ENCODE peak calls at places on chromosomes 5 and 9, in seven cellular contexts. One of them, this sample, is unnamed.

GRCh38 chr9:130933114-130934046 is 5.7 kb downstream of the FIBCD1 start:
- DNase-seq in transverse colon: no peak
- DNase-seq in HCEC 1CT: peak
- DNase-seq in NCI-H2029 treated with DMSO at 0.1 percent for 48 hours: no peak
- DNase-seq in psoas muscle: peak
- DNase-seq in RPMI8226: no peak
- DNase-seq in CD8-positive, alpha-beta memory T cell: no peak
- DNase-seq in this sample: no peak

GRCh38 chr5:43193171-43193951 is 1.3 kb downstream of the NIM1K start:
- DNase-seq in CD8-positive, alpha-beta memory T cell: no peak
- DNase-seq in RPMI8226: peak
- DNase-seq in HCEC 1CT: peak
- DNase-seq in NCI-H2029 treated with DMSO at 0.1 percent for 48 hours: no peak
- DNase-seq in transverse colon: no peak
- DNase-seq in psoas muscle: no peak
- DNase-seq in this sample: no peak

GRCh38 chr5:157072508-157072907 is 13.6 kb upstream of the HAVCR1 start:
- DNase-seq in CD8-positive, alpha-beta memory T cell: no peak
- DNase-seq in RPMI8226: no peak
- DNase-seq in HCEC 1CT: no peak
- DNase-seq in NCI-H2029 treated with DMSO at 0.1 percent for 48 hours: no peak
- DNase-seq in transverse colon: no peak
- DNase-seq in psoas muscle: no peak
- DNase-seq in this sample: no peak

GRCh38 chr5:180648658-180649296 is 623 bp downstream of the FLT4 start:
- DNase-seq in psoas muscle: no peak
- DNase-seq in CD8-positive, alpha-beta memory T cell: peak
- DNase-seq in RPMI8226: no peak
- DNase-seq in transverse colon: no peak
- DNase-seq in HCEC 1CT: no peak
- DNase-seq in NCI-H2029 treated with DMSO at 0.1 percent for 48 hours: no peak
- DNase-seq in this sample: no peak

GRCh38 chr9:112380771-112381181 is 868 bp downstream of the HSDL2 start:
- DNase-seq in transverse colon: no peak
- DNase-seq in NCI-H2029 treated with DMSO at 0.1 percent for 48 hours: no peak
- DNase-seq in HCEC 1CT: peak
- DNase-seq in psoas muscle: no peak
- DNase-seq in RPMI8226: peak
- DNase-seq in CD8-positive, alpha-beta memory T cell: no peak
- DNase-seq in this sample: no peak

GRCh38 chr9:106893088-106893487 is 30.1 kb downstream of the ZNF462 start:
- DNase-seq in NCI-H2029 treated with DMSO at 0.1 percent for 48 hours: no peak
- DNase-seq in transverse colon: no peak
- DNase-seq in RPMI8226: no peak
- DNase-seq in psoas muscle: no peak
- DNase-seq in CD8-positive, alpha-beta memory T cell: no peak
- DNase-seq in HCEC 1CT: peak
- DNase-seq in this sample: no peak

GRCh38 chr5:29982446-29982845 is 1211.0 kb upstream of the CDH6 start:
- DNase-seq in HCEC 1CT: no peak
- DNase-seq in CD8-positive, alpha-beta memory T cell: no peak
- DNase-seq in RPMI8226: no peak
- DNase-seq in psoas muscle: no peak
- DNase-seq in transverse colon: no peak
- DNase-seq in NCI-H2029 treated with DMSO at 0.1 percent for 48 hours: no peak
- DNase-seq in this sample: no peak

GRCh38 chr5:82991678-82992323 is 85.4 kb downstream of the TMEM167A start:
- DNase-seq in RPMI8226: peak
- DNase-seq in HCEC 1CT: peak
- DNase-seq in NCI-H2029 treated with DMSO at 0.1 percent for 48 hours: peak
- DNase-seq in CD8-positive, alpha-beta memory T cell: no peak
- DNase-seq in psoas muscle: no peak
- DNase-seq in transverse colon: no peak
- DNase-seq in this sample: no peak

GRCh38 chr9:91611582-91611981 is 187.9 kb upstream of the NFIL3 start:
- DNase-seq in NCI-H2029 treated with DMSO at 0.1 percent for 48 hours: no peak
- DNase-seq in HCEC 1CT: no peak
- DNase-seq in psoas muscle: no peak
- DNase-seq in CD8-positive, alpha-beta memory T cell: no peak
- DNase-seq in transverse colon: no peak
- DNase-seq in RPMI8226: no peak
- DNase-seq in this sample: no peak

GRCh38 chr5:23649594-23649993 is 142.2 kb downstream of the PRDM9 start:
- DNase-seq in HCEC 1CT: no peak
- DNase-seq in NCI-H2029 treated with DMSO at 0.1 percent for 48 hours: no peak
- DNase-seq in psoas muscle: no peak
- DNase-seq in CD8-positive, alpha-beta memory T cell: no peak
- DNase-seq in RPMI8226: no peak
- DNase-seq in transverse colon: no peak
- DNase-seq in this sample: no peak

GRCh38 chr5:56616454-56617160 is 198.7 kb upstream of the MAP3K1 start:
- DNase-seq in CD8-positive, alpha-beta memory T cell: no peak
- DNase-seq in RPMI8226: no peak
- DNase-seq in NCI-H2029 treated with DMSO at 0.1 percent for 48 hours: peak
- DNase-seq in HCEC 1CT: no peak
- DNase-seq in transverse colon: no peak
- DNase-seq in psoas muscle: no peak
- DNase-seq in this sample: no peak

GRCh38 chr9:72817413-72817812 is 135.4 kb downstream of the ALDH1A1 start:
- DNase-seq in transverse colon: no peak
- DNase-seq in RPMI8226: no peak
- DNase-seq in HCEC 1CT: no peak
- DNase-seq in CD8-positive, alpha-beta memory T cell: no peak
- DNase-seq in NCI-H2029 treated with DMSO at 0.1 percent for 48 hours: no peak
- DNase-seq in psoas muscle: no peak
- DNase-seq in this sample: no peak

GRCh38 chr9:137308102-137308619 is 6.1 kb upstream of the NRARP start:
- DNase-seq in RPMI8226: no peak
- DNase-seq in HCEC 1CT: no peak
- DNase-seq in NCI-H2029 treated with DMSO at 0.1 percent for 48 hours: no peak
- DNase-seq in psoas muscle: peak
- DNase-seq in CD8-positive, alpha-beta memory T cell: no peak
- DNase-seq in transverse colon: peak
- DNase-seq in this sample: peak

GRCh38 chr9:136590788-136591187 is 44.9 kb upstream of the NOTCH1 start:
- DNase-seq in CD8-positive, alpha-beta memory T cell: no peak
- DNase-seq in RPMI8226: no peak
- DNase-seq in psoas muscle: no peak
- DNase-seq in NCI-H2029 treated with DMSO at 0.1 percent for 48 hours: no peak
- DNase-seq in transverse colon: no peak
- DNase-seq in HCEC 1CT: no peak
- DNase-seq in this sample: peak

GRCh38 chr5:113218200-113218599 is 216.6 kb downstream of the TSSK1B start:
- DNase-seq in transverse colon: no peak
- DNase-seq in psoas muscle: no peak
- DNase-seq in NCI-H2029 treated with DMSO at 0.1 percent for 48 hours: no peak
- DNase-seq in CD8-positive, alpha-beta memory T cell: no peak
- DNase-seq in HCEC 1CT: no peak
- DNase-seq in RPMI8226: peak
- DNase-seq in this sample: no peak

GRCh38 chr5:102718819-102719218 is 36.3 kb upstream of the PAM start:
- DNase-seq in RPMI8226: no peak
- DNase-seq in NCI-H2029 treated with DMSO at 0.1 percent for 48 hours: no peak
- DNase-seq in HCEC 1CT: peak
- DNase-seq in psoas muscle: no peak
- DNase-seq in transverse colon: no peak
- DNase-seq in CD8-positive, alpha-beta memory T cell: no peak
- DNase-seq in this sample: no peak

GRCh38 chr9:113973963-113974413 is 97.9 kb downstream of the ZNF618 start:
- DNase-seq in transverse colon: no peak
- DNase-seq in psoas muscle: no peak
- DNase-seq in NCI-H2029 treated with DMSO at 0.1 percent for 48 hours: peak
- DNase-seq in CD8-positive, alpha-beta memory T cell: no peak
- DNase-seq in RPMI8226: no peak
- DNase-seq in HCEC 1CT: peak
- DNase-seq in this sample: no peak

GRCh38 chr5:153965102-153965645 is 73.5 kb downstream of the FAM114A2 start:
- DNase-seq in NCI-H2029 treated with DMSO at 0.1 percent for 48 hours: peak
- DNase-seq in transverse colon: peak
- DNase-seq in RPMI8226: peak
- DNase-seq in CD8-positive, alpha-beta memory T cell: peak
- DNase-seq in psoas muscle: no peak
- DNase-seq in HCEC 1CT: peak
- DNase-seq in this sample: no peak

GRCh38 chr9:19894975-19895374 is 106.1 kb upstream of the SLC24A2 start:
- DNase-seq in HCEC 1CT: peak
- DNase-seq in psoas muscle: no peak
- DNase-seq in NCI-H2029 treated with DMSO at 0.1 percent for 48 hours: no peak
- DNase-seq in CD8-positive, alpha-beta memory T cell: no peak
- DNase-seq in transverse colon: no peak
- DNase-seq in RPMI8226: no peak
- DNase-seq in this sample: no peak

GRCh38 chr9:127918201-127919107 is 1.6 kb upstream of the ST6GALNAC4 start:
- DNase-seq in transverse colon: peak
- DNase-seq in CD8-positive, alpha-beta memory T cell: no peak
- DNase-seq in NCI-H2029 treated with DMSO at 0.1 percent for 48 hours: no peak
- DNase-seq in RPMI8226: peak
- DNase-seq in psoas muscle: no peak
- DNase-seq in HCEC 1CT: peak
- DNase-seq in this sample: peak

GRCh38 chr5:124655211-124655880 is 91.1 kb downstream of the ZNF608 start:
- DNase-seq in NCI-H2029 treated with DMSO at 0.1 percent for 48 hours: peak
- DNase-seq in psoas muscle: no peak
- DNase-seq in CD8-positive, alpha-beta memory T cell: no peak
- DNase-seq in RPMI8226: no peak
- DNase-seq in transverse colon: no peak
- DNase-seq in HCEC 1CT: peak
- DNase-seq in this sample: no peak

GRCh38 chr9:104993291-104993963 is 65.5 kb upstream of the ABCA1 start:
- DNase-seq in transverse colon: peak
- DNase-seq in NCI-H2029 treated with DMSO at 0.1 percent for 48 hours: no peak
- DNase-seq in RPMI8226: peak
- DNase-seq in CD8-positive, alpha-beta memory T cell: no peak
- DNase-seq in psoas muscle: peak
- DNase-seq in HCEC 1CT: no peak
- DNase-seq in this sample: peak